ENCODE peak calls at places on chromosomes 2 and 18, in four cellular contexts. O is K562, B is GM12878, K is HepG2. E is an unnamed sample.

GRCh38 chr2:48397846-48398245 is 132.1 kb upstream of the STON1 start:
- DNase-seq in O (peak; percentile 23), K (no peak), B (no peak), E (no peak)

GRCh38 chr2:172705352-172705751 is 30.3 kb upstream of the RAPGEF4 start:
- DNase-seq in K (no peak), B (no peak), O (no peak), E (no peak)

GRCh38 chr2:10513201-10513600 is 65.1 kb upstream of the ODC1 start:
- DNase-seq in K (no peak), O (no peak), B (no peak), E (no peak)

GRCh38 chr2:221255862-221256261 is 316.2 kb downstream of the EPHA4 start:
- DNase-seq in O (no peak), B (no peak), K (no peak), E (no peak)

GRCh38 chr18:78913830-78914585 is 65.6 kb upstream of the SALL3 start:
- DNase-seq in K (no peak), O (no peak), B (no peak), E (no peak)

GRCh38 chr2:54015809-54016703 is 45.3 kb upstream of the PSME4 start:
- DNase-seq in O (no peak), K (peak; percentile 73), B (no peak), E (no peak)

GRCh38 chr2:88098558-88098900 is 29.3 kb downstream of the FABP1 start:
- DNase-seq in B (no peak), O (no peak), K (no peak), E (no peak)

GRCh38 chr18:52670903-52671302 is 330.9 kb downstream of the DCC start:
- DNase-seq in B (no peak), K (peak; percentile 4), O (no peak), E (no peak)

GRCh38 chr18:332007-332406 is 64.2 kb upstream of the THOC1 start:
- DNase-seq in O (no peak), K (no peak), B (no peak), E (no peak)

GRCh38 chr2:200479617-200480292 is 30.1 kb downstream of the KCTD18 start:
- DNase-seq in O (no peak), K (peak; percentile 75), B (no peak), E (no peak)

GRCh38 chr2:233413046-233413445 is 58.8 kb downstream of the DGKD start:
- DNase-seq in O (no peak), K (no peak), B (no peak), E (no peak)

GRCh38 chr18:9547767-9548166 is 66.6 kb downstream of the PPP4R1 start:
- DNase-seq in O (no peak), B (no peak), K (no peak), E (no peak)

GRCh38 chr2:232667989-232668583 is 29.0 kb upstream of the GIGYF2 start:
- DNase-seq in K (no peak), B (no peak), O (no peak), E (no peak)

GRCh38 chr2:234794866-234795265 is 157.0 kb upstream of the SH3BP4 start:
- DNase-seq in B (no peak), O (no peak), K (no peak), E (no peak)

GRCh38 chr18:23134780-23135678 is at the start of gene CABLES1:
- DNase-seq in O (no peak), B (no peak), K (peak; percentile 74), E (peak; percentile 75)

GRCh38 chr2:105557021-105557420 is 158.2 kb upstream of the FHL2 start:
- DNase-seq in B (no peak), O (no peak), K (no peak), E (no peak)

GRCh38 chr2:172101008-172101706 is 1.5 kb downstream of the DLX2 start:
- DNase-seq in K (no peak), B (no peak), O (no peak), E (no peak)

GRCh38 chr18:58670561-58671121 is 624 bp upstream of the MALT1 start:
- DNase-seq in O (no peak), K (no peak), B (no peak), E (no peak)

GRCh38 chr18:26487437-26487836 is 60.9 kb downstream of the KCTD1 start:
- DNase-seq in K (peak; percentile 63), B (peak; percentile 23), O (no peak), E (no peak)

GRCh38 chr18:45764000-45764686 is 40.2 kb downstream of the SLC14A1 start:
- DNase-seq in K (no peak), O (no peak), B (no peak), E (no peak)

GRCh38 chr18:48820483-48821250 is 130.1 kb downstream of the SMAD7 start:
- DNase-seq in O (no peak), B (peak; percentile 93), K (no peak), E (no peak)

GRCh38 chr18:32847719-32848118 is 74.9 kb upstream of the KLHL14 start:
- DNase-seq in K (no peak), O (no peak), B (no peak), E (no peak)

GRCh38 chr2:56314809-56315208 is 131.0 kb downstream of the CCDC85A start:
- DNase-seq in K (no peak), B (no peak), O (no peak), E (no peak)

GRCh38 chr2:206543073-206543472 is 99.2 kb upstream of the FAM237A start:
- DNase-seq in O (no peak), K (no peak), B (no peak), E (no peak)

GRCh38 chr2:136248907-136249306 is 131.0 kb upstream of the CXCR4 start:
- DNase-seq in B (no peak), O (no peak), K (no peak), E (no peak)

GRCh38 chr18:60485207-60485606 is 112.6 kb upstream of the MC4R start:
- DNase-seq in O (no peak), B (no peak), K (no peak), E (no peak)
- TF ChIP-seq FOXK2 in O (no peak), B (no peak), K (no peak), E (no peak)

GRCh38 chr2:197442865-197443264 is 8.0 kb upstream of the SF3B1 start:
- DNase-seq in O (no peak), B (no peak), K (no peak), E (no peak)
- TF ChIP-seq TARDBP in O (no peak), B (no peak), K (no peak), E (no peak)

GRCh38 chr2:236210536-236210935 is 42.4 kb upstream of the GBX2 start:
- DNase-seq in O (no peak), K (no peak), B (no peak), E (no peak)

GRCh38 chr2:236209996-236210395 is 41.8 kb upstream of the GBX2 start:
- DNase-seq in K (no peak), O (no peak), B (no peak), E (no peak)

GRCh38 chr2:236211281-236211680 is 43.1 kb upstream of the GBX2 start:
- DNase-seq in K (no peak), O (no peak), B (no peak), E (no peak)

GRCh38 chr2:236208281-236208900 is 40.2 kb upstream of the GBX2 start:
- DNase-seq in O (no peak), B (no peak), K (no peak), E (no peak)

DNA sequence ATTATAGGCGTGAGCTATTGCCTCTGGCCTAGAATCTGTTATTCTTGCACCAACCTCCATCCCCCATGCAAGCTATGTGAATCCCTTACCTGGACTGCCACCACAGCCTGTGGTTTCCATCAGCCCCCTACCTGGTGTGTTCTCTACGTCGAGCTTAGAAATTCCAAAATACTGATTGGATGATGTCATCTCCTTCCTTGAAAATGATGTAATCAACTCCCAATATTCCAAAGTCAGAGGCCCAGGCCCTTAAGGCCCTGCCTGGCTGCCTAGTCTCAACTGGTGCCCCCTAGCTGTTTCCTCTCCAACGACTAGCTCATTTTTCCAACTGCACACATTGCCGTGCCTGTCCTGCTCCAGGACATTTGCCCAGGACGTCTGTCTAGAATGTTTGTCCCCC is 41.3 kb upstream of the GBX2 start:
- DNase-seq in K (no peak), O (no peak), B (no peak), E (peak; percentile 18)
- TF ChIP-seq FOXK2 in K (no peak), O (no peak), B (no peak), E (no peak)

GRCh38 chr2:240432820-240433801 is 2.4 kb upstream of the GPC1 start:
- DNase-seq in O (no peak), B (no peak), K (no peak), E (no peak)
- TF ChIP-seq TARDBP in O (no peak), B (no peak), K (no peak), E (no peak)

DNA sequence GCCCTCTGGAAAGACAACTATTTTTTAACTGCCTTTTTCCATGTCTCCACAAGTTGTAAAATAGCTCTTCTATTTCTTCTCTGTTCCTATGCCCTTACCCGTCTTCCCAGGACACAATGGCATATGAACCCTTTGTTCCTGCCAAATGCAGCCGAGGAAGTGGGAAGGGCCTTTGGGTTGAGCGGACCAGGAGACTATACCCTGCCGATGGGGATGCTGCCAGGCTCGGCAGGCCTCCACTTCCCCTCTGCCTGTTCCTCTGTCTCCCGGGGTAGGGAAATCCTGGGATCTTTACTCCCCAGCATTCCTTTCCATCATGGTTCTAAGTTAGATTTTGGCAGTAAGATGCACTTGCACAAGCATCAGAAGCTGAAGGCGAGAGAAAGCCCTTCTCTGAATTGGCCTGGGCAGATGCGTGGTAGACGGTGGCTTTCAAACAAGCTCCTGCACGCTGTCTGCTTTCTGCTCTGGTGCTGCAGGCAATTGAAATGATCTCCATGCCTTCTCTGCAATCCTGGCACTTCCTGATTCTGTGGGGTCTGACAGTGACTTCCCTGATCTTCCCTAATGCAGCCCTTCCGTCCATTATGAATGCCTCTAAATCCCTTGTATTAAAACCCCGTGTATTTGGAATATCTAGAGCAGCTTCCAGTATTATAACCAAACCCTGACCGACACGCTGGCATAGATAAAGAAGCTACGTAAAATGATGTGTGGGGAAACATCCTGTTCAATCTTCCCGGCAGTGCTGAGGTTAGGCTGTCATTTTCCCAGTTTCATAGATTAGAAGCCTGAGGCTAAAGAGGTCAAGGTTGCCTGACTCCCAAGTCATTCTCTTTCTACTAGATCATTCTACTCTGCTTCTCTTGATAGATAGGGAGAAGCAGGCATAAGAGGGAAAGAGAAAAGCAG is 69.8 kb downstream of the MCFD2 start:
- DNase-seq in B (no peak), K (no peak), O (no peak), E (no peak)
- TF ChIP-seq FOXK2 in B (no peak), K (no peak), O (no peak), E (no peak)

GRCh38 chr2:101087638-101088037 is 63.5 kb downstream of the TBC1D8 start:
- DNase-seq in O (no peak), B (no peak), K (no peak), E (no peak)

GRCh38 chr2:101089942-101090799 is 61.0 kb downstream of the TBC1D8 start:
- DNase-seq in B (no peak), K (no peak), O (no peak), E (no peak)

GRCh38 chr2:101083613-101084012 is 67.6 kb downstream of the TBC1D8 start:
- DNase-seq in K (no peak), O (no peak), B (no peak), E (no peak)

GRCh38 chr2:101089419-101089818 is 61.8 kb downstream of the TBC1D8 start:
- DNase-seq in K (no peak), O (no peak), B (peak; percentile 66), E (no peak)
- TF ChIP-seq TARDBP in K (no peak), O (no peak), B (no peak), E (no peak)

DNA sequence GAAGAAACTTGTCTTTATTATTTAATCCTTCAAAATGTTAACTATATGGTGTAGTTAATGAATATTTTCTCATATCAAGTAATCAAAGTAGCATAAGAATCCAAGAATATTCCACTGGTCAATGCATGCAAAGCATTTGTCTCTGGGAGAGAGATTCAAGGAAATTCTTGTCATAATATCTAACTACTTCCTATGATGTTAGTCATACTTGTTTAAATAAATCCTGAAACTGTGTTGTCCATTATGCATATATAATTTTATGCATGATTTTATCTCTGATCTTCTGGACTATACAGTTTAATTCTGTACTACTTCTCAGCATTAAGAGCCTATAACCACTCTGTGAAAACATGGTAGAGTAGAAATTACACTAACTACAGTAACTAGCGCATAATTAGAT is 388.3 kb downstream of the NR4A2 start:
- DNase-seq in O (no peak), B (no peak), K (no peak), E (no peak)
- TF ChIP-seq FOXK2 in O (no peak), B (no peak), K (no peak), E (no peak)